ENCODE peak calls at places on chromosomes 4 and X, in five cellular contexts. One of them, this sample, is unnamed.
A peak's percentile ranks its signal among the peaks of the same experiment; 100 is the strongest.

GRCh38 chr4:184446132-184446531 is 28.2 kb downstream of the IRF2 start:
- DNase-seq in kidney epithelial cell: no peak
- DNase-seq in epithelial cell of esophagus: no peak
- DNase-seq in testis: no peak
- DNase-seq in mammary epithelial cell: no peak
- DNase-seq in this sample: no peak

GRCh38 chrX:28920554-28920953 is 333.3 kb downstream of the IL1RAPL1 start:
- DNase-seq in testis: no peak
- DNase-seq in mammary epithelial cell: no peak
- DNase-seq in kidney epithelial cell: no peak
- DNase-seq in epithelial cell of esophagus: no peak
- DNase-seq in this sample: no peak

GRCh38 chr4:98996056-98996941 is 778 bp downstream of the METAP1 start:
- DNase-seq in kidney epithelial cell: no peak
- DNase-seq in testis: peak; percentile 38
- DNase-seq in epithelial cell of esophagus: peak; percentile 52
- DNase-seq in mammary epithelial cell: peak; percentile 53
- DNase-seq in this sample: peak; percentile 4

GRCh38 chr4:164935363-164935762 is 42.1 kb downstream of the TRIM61 start:
- DNase-seq in mammary epithelial cell: no peak
- DNase-seq in testis: no peak
- DNase-seq in kidney epithelial cell: no peak
- DNase-seq in epithelial cell of esophagus: no peak
- DNase-seq in this sample: no peak

GRCh38 chrX:37746951-37747350 is 32.9 kb upstream of the CYBB start:
- DNase-seq in epithelial cell of esophagus: no peak
- DNase-seq in testis: no peak
- DNase-seq in mammary epithelial cell: no peak
- DNase-seq in kidney epithelial cell: peak; percentile 7
- DNase-seq in this sample: no peak

GRCh38 chr4:54658321-54659093 is 750 bp downstream of the KIT start:
- DNase-seq in mammary epithelial cell: peak; percentile 21
- DNase-seq in epithelial cell of esophagus: peak; percentile 12
- DNase-seq in testis: peak; percentile 41
- DNase-seq in kidney epithelial cell: no peak
- DNase-seq in this sample: no peak

GRCh38 chr4:152983774-152984411 is 47.8 kb downstream of the FHDC1 start:
- DNase-seq in epithelial cell of esophagus: peak; percentile 87
- DNase-seq in testis: no peak
- DNase-seq in kidney epithelial cell: peak; percentile 67
- DNase-seq in mammary epithelial cell: peak; percentile 86
- DNase-seq in this sample: no peak

GRCh38 chrX:17527932-17528331 is 152.9 kb downstream of the NHS start:
- DNase-seq in mammary epithelial cell: no peak
- DNase-seq in kidney epithelial cell: no peak
- DNase-seq in testis: no peak
- DNase-seq in epithelial cell of esophagus: no peak
- DNase-seq in this sample: no peak

GRCh38 chr4:152486414-152487389 is 49.2 kb downstream of the FBXW7 start:
- DNase-seq in epithelial cell of esophagus: peak; percentile 26
- DNase-seq in mammary epithelial cell: no peak
- DNase-seq in kidney epithelial cell: no peak
- DNase-seq in testis: no peak
- DNase-seq in this sample: no peak

GRCh38 chr4:170420255-170420693 is 330.5 kb upstream of the AADAT start:
- DNase-seq in epithelial cell of esophagus: peak; percentile 4
- DNase-seq in testis: peak; percentile 18
- DNase-seq in kidney epithelial cell: no peak
- DNase-seq in mammary epithelial cell: no peak
- DNase-seq in this sample: no peak

GRCh38 chr4:169615467-169616106 is 3.2 kb upstream of the NEK1 start:
- DNase-seq in mammary epithelial cell: peak; percentile 87
- DNase-seq in kidney epithelial cell: no peak
- DNase-seq in testis: no peak
- DNase-seq in epithelial cell of esophagus: peak; percentile 54
- DNase-seq in this sample: no peak

GRCh38 chr4:5114911-5115310 is 63.6 kb downstream of the STK32B start:
- DNase-seq in kidney epithelial cell: no peak
- DNase-seq in epithelial cell of esophagus: no peak
- DNase-seq in testis: no peak
- DNase-seq in mammary epithelial cell: no peak
- DNase-seq in this sample: no peak

GRCh38 chr4:4341861-4342650 is 44.8 kb upstream of the NSG1 start:
- DNase-seq in testis: no peak
- DNase-seq in mammary epithelial cell: no peak
- DNase-seq in epithelial cell of esophagus: no peak
- DNase-seq in kidney epithelial cell: no peak
- DNase-seq in this sample: no peak

GRCh38 chr4:6221296-6221850 is 21.0 kb upstream of the JAKMIP1 start:
- DNase-seq in epithelial cell of esophagus: no peak
- DNase-seq in kidney epithelial cell: no peak
- DNase-seq in testis: no peak
- DNase-seq in mammary epithelial cell: no peak
- DNase-seq in this sample: no peak

GRCh38 chr4:182968917-182969650 is 51.9 kb upstream of the DCTD start:
- DNase-seq in mammary epithelial cell: no peak
- DNase-seq in kidney epithelial cell: no peak
- DNase-seq in epithelial cell of esophagus: no peak
- DNase-seq in testis: no peak
- DNase-seq in this sample: no peak

GRCh38 chr4:3338321-3338838 is 45.6 kb downstream of the RGS12 start:
- DNase-seq in mammary epithelial cell: no peak
- DNase-seq in epithelial cell of esophagus: no peak
- DNase-seq in kidney epithelial cell: no peak
- DNase-seq in testis: no peak
- DNase-seq in this sample: no peak

GRCh38 chr4:149980941-149981340 is 97.3 kb upstream of the DCLK2 start:
- DNase-seq in mammary epithelial cell: peak; percentile 34
- DNase-seq in testis: peak; percentile 76
- DNase-seq in kidney epithelial cell: peak; percentile 25
- DNase-seq in epithelial cell of esophagus: peak; percentile 66
- DNase-seq in this sample: no peak

GRCh38 chr4:174214102-174214878 is 69.2 kb downstream of the FBXO8 start:
- DNase-seq in mammary epithelial cell: no peak
- DNase-seq in epithelial cell of esophagus: peak; percentile 47
- DNase-seq in kidney epithelial cell: no peak
- DNase-seq in testis: no peak
- DNase-seq in this sample: no peak

GRCh38 chr4:53695540-53696463 is 104.5 kb upstream of the LNX1 start:
- DNase-seq in testis: no peak
- DNase-seq in mammary epithelial cell: no peak
- DNase-seq in kidney epithelial cell: no peak
- DNase-seq in epithelial cell of esophagus: no peak
- DNase-seq in this sample: no peak

GRCh38 chr4:73396993-73397972 is 6.8 kb upstream of the ALB start:
- DNase-seq in testis: no peak
- DNase-seq in kidney epithelial cell: no peak
- DNase-seq in mammary epithelial cell: no peak
- DNase-seq in epithelial cell of esophagus: no peak
- DNase-seq in this sample: no peak

GRCh38 chrX:44974462-44974861 is 101.5 kb downstream of the KDM6A start:
- DNase-seq in testis: no peak
- DNase-seq in epithelial cell of esophagus: peak; percentile 64
- DNase-seq in mammary epithelial cell: peak; percentile 63
- DNase-seq in kidney epithelial cell: no peak
- DNase-seq in this sample: peak; percentile 10

GRCh38 chr4:1910643-1911042 is 39.5 kb downstream of the NSD2 start:
- DNase-seq in kidney epithelial cell: peak; percentile 26
- DNase-seq in testis: peak; percentile 59
- DNase-seq in epithelial cell of esophagus: peak; percentile 64
- DNase-seq in mammary epithelial cell: peak; percentile 29
- DNase-seq in this sample: no peak

GRCh38 chr4:24856586-24856985 is 56.3 kb downstream of the CCDC149 start:
- DNase-seq in testis: no peak
- DNase-seq in mammary epithelial cell: no peak
- DNase-seq in epithelial cell of esophagus: no peak
- DNase-seq in kidney epithelial cell: no peak
- DNase-seq in this sample: peak; percentile 94

GRCh38 chrX:20320461-20321159 is 53.9 kb upstream of the RPS6KA3 start:
- DNase-seq in mammary epithelial cell: no peak
- DNase-seq in kidney epithelial cell: no peak
- DNase-seq in epithelial cell of esophagus: no peak
- DNase-seq in testis: no peak
- DNase-seq in this sample: no peak

GRCh38 chr4:72022553-72022952 is 9.2 kb upstream of the NPFFR2 start:
- DNase-seq in kidney epithelial cell: no peak
- DNase-seq in testis: no peak
- DNase-seq in mammary epithelial cell: no peak
- DNase-seq in epithelial cell of esophagus: no peak
- DNase-seq in this sample: no peak

GRCh38 chr4:138334346-138335016 is 92.3 kb upstream of the SLC7A11 start:
- DNase-seq in testis: no peak
- DNase-seq in kidney epithelial cell: peak; percentile 50
- DNase-seq in mammary epithelial cell: no peak
- DNase-seq in epithelial cell of esophagus: no peak
- DNase-seq in this sample: no peak

GRCh38 chr4:176226736-176227135 is 31.4 kb upstream of the SPATA4 start:
- DNase-seq in testis: no peak
- DNase-seq in kidney epithelial cell: no peak
- DNase-seq in epithelial cell of esophagus: no peak
- DNase-seq in mammary epithelial cell: no peak
- DNase-seq in this sample: no peak

GRCh38 chr4:176229645-176230044 is 34.3 kb upstream of the SPATA4 start:
- DNase-seq in epithelial cell of esophagus: no peak
- DNase-seq in testis: no peak
- DNase-seq in kidney epithelial cell: no peak
- DNase-seq in mammary epithelial cell: no peak
- DNase-seq in this sample: no peak

DNA sequence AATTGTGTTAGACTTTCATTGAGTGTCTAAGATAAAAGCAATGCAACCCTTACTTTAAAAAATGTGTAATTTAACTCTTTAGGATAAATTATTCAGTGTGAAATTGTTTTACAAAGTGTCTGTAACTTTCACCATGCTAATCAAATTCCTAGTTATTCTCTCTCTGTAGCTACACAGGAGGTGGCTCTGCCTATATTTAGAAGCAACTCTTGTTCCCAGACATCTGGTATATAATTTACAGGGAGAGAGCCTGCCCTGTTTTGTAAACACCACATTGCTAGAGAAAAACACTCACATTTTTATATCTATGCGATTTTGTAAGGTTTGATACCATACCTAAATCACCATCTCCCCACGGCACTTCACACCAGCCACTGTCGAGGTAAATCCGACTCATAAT is 35.4 kb upstream of the SPATA4 start:
- DNase-seq in mammary epithelial cell: no peak
- DNase-seq in testis: no peak
- DNase-seq in kidney epithelial cell: no peak
- DNase-seq in epithelial cell of esophagus: no peak
- DNase-seq in this sample: no peak
- H3K4me3 ChIP-seq in mammary epithelial cell: no peak overlapping the region
- H3K4me3 ChIP-seq in testis: no peak overlapping the region
- H3K4me3 ChIP-seq in kidney epithelial cell: no peak overlapping the region
- H3K4me3 ChIP-seq in epithelial cell of esophagus: no peak overlapping the region
- H3K4me3 ChIP-seq in this sample: no peak overlapping the region

GRCh38 chrX:55908685-55909212 is 191.2 kb downstream of the RRAGB start:
- DNase-seq in mammary epithelial cell: peak; percentile 20
- DNase-seq in epithelial cell of esophagus: peak; percentile 25
- DNase-seq in testis: peak; percentile 44
- DNase-seq in kidney epithelial cell: no peak
- DNase-seq in this sample: no peak

DNA sequence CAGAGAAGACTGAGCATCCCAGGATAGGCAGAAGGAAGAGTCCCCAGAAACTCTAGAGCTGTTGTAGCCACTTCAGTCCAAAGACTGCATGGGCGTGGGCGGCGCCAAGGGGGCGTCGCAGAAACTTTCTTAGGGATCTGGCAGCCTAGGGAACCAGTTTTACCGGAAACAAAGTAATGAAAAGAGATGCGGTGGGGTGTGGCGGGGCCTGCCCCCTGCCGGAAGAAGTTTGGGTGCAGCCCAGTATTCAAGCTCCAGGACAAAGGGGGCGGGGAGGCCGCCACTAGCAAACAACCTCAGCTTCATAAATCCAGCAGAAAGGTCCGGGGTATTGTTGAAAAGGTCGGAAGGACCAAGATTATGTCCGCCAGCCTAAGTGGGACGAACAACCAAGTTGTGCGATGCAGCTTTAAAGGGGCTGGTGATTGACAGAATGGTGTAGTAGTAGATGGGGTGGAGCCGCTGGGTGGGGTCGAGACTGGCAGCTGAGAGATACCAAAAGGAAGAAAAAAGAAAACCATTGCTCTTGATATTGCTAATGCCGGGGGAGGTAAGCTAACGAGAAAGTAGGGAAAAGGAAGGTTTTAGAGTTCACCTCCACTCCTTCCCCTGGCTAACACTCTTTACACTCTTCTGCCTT is 190.5 kb downstream of the RRAGB start:
- DNase-seq in testis: peak; percentile 68
- DNase-seq in epithelial cell of esophagus: peak; percentile 55
- DNase-seq in mammary epithelial cell: peak; percentile 33
- DNase-seq in kidney epithelial cell: no peak
- DNase-seq in this sample: no peak
- TF ChIP-seq CTCF in testis: no peak
- TF ChIP-seq CTCF in epithelial cell of esophagus: peak; percentile 49
- TF ChIP-seq CTCF in mammary epithelial cell: no peak
- TF ChIP-seq CTCF in kidney epithelial cell: peak; percentile 50
- TF ChIP-seq CTCF in this sample: no peak

GRCh38 chr4:142264961-142265360 is 581.1 kb downstream of the INPP4B start:
- DNase-seq in mammary epithelial cell: no peak
- DNase-seq in testis: no peak
- DNase-seq in kidney epithelial cell: no peak
- DNase-seq in epithelial cell of esophagus: no peak
- DNase-seq in this sample: peak; percentile 52
- H3K4me3 ChIP-seq in mammary epithelial cell: no peak overlapping the region
- H3K4me3 ChIP-seq in testis: no peak overlapping the region
- H3K4me3 ChIP-seq in kidney epithelial cell: no peak overlapping the region
- H3K4me3 ChIP-seq in epithelial cell of esophagus: no peak overlapping the region
- H3K4me3 ChIP-seq in this sample: no peak overlapping the region

DNA sequence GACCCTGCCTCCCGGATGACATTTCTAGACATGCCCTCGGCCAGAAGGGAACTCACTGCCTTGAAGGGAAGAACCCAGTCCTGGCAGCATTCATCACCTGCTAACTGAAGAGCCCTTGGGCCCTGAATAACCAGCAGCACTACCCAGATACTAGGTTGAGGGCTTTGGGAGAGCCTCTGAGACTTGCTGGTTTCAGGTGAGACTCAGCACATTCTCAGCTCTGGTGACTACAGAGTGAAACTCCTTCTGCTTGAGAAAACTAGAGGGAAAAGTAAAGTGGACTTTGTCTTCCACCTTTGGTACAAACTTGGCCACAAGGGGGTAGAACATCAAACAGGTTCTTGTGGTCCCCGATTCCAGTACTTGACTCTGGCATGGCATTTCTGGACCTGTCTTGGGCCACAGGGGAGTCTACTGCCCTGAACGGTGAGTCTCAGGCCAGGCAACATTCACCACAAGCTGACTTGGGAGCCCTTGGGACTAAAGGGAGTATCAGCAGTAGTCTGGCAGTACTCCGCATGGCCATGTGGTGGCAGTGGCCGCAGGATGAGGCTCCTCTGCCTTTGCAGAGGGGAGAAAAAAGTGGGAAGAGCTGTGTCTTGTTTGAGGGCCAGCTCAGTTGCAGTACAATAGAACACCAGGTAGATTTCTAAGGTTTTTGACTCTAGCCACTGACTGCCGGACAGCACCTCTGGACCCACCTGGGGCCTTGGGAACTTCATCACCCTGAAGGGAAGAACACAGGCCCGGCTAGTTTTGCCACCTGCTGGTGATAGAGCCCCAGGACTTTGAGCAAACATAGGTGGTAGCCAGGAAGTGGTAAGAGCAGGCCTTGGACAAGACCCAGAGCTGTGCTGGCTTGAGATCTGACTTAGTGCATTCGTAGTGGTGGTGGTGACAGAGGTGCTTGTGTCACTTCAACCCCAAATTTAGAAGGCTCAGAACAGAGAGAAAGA is 414.8 kb downstream of the OPHN1 start:
- DNase-seq in kidney epithelial cell: no peak
- DNase-seq in mammary epithelial cell: peak; percentile 26
- DNase-seq in epithelial cell of esophagus: peak; percentile 33
- DNase-seq in testis: peak; percentile 50
- DNase-seq in this sample: peak; percentile 4
- TF ChIP-seq CTCF in kidney epithelial cell: peak; percentile 33
- TF ChIP-seq CTCF in mammary epithelial cell: peak; percentile 43
- TF ChIP-seq CTCF in epithelial cell of esophagus: peak; percentile 49
- TF ChIP-seq CTCF in testis: peak; percentile 12
- TF ChIP-seq CTCF in this sample: peak; percentile 63